ENCODE peak calls at places on chromosome 16, in six cellular contexts. I, A, H, T, R and F are unnamed samples. For H3K9me3 and H3K4me1, the result is how much of the 10 kb centered on the place peaks cover.

GRCh38 chr16:30980068-30980371 is 5.0 kb upstream of the HSD3B7 start:
- DNase-seq in I (no peak), A (no peak), H (no peak), T (no peak), R (no peak), F (no peak)

GRCh38 chr16:15874745-15875314 is 13.6 kb downstream of the CEP20 start:
- DNase-seq in I (no peak), A (peak), H (no peak), T (peak), R (peak), F (peak)

GRCh38 chr16:86680137-86680536 is 101.8 kb downstream of the FOXL1 start:
- DNase-seq in I (no peak), A (no peak), H (no peak), T (no peak), R (no peak), F (no peak)

GRCh38 chr16:28543072-28543471 is 4.3 kb upstream of the NUPR1 start:
- DNase-seq in I (peak), A (no peak), H (peak), T (no peak), R (no peak), F (no peak)

GRCh38 chr16:89324056-89325010 is 106.8 kb downstream of the ZNF778 start:
- DNase-seq in I (peak), A (no peak), H (peak), T (no peak), R (no peak), F (peak)

GRCh38 chr16:83992624-83993023 is 24.6 kb downstream of the NECAB2 start:
- DNase-seq in I (no peak), A (no peak), H (no peak), T (no peak), R (no peak), F (no peak)

GRCh38 chr16:77660311-77660710 is 62.0 kb upstream of the NUDT7 start:
- DNase-seq in I (no peak), A (peak), H (no peak), T (no peak), R (no peak), F (no peak)

GRCh38 chr16:85471469-85472431 is 141.4 kb upstream of the GSE1 start:
- DNase-seq in I (no peak), A (no peak), H (peak), T (peak), R (no peak), F (no peak)

GRCh38 chr16:89491238-89491869 is 993 bp upstream of the ANKRD11 start:
- DNase-seq in I (no peak), A (no peak), H (no peak), T (no peak), R (no peak), F (no peak)

GRCh38 chr16:87789437-87790277 is 23.9 kb upstream of the KLHDC4 start:
- DNase-seq in I (no peak), A (no peak), H (no peak), T (no peak), R (no peak), F (peak)

GRCh38 chr16:84378567-84378966 is 10.2 kb downstream of the ATP2C2 start:
- DNase-seq in I (peak), A (no peak), H (no peak), T (no peak), R (no peak), F (no peak)

GRCh38 chr16:29943846-29944669 is 17.8 kb upstream of the TMEM219 start:
- DNase-seq in I (peak), A (peak), H (no peak), T (no peak), R (no peak), F (no peak)

GRCh38 chr16:82631701-82632685 is 5.2 kb downstream of the CDH13 start:
- DNase-seq in I (no peak), A (peak), H (no peak), T (no peak), R (no peak), F (no peak)

GRCh38 chr16:13436641-13437423 is 483.1 kb upstream of the ERCC4 start:
- DNase-seq in I (no peak), A (no peak), H (no peak), T (no peak), R (no peak), F (no peak)

GRCh38 chr16:22771551-22771950 is 42.4 kb upstream of the HS3ST2 start:
- DNase-seq in I (no peak), A (no peak), H (no peak), T (no peak), R (no peak), F (no peak)

GRCh38 chr16:12191102-12191501 is 214.6 kb downstream of the SNX29 start:
- DNase-seq in I (no peak), A (no peak), H (no peak), T (no peak), R (no peak), F (no peak)

GRCh38 chr16:69253796-69254426 is 57.2 kb upstream of the VPS4A start:
- DNase-seq in I (no peak), A (no peak), H (no peak), T (no peak), R (no peak), F (no peak)

GRCh38 chr16:85474808-85475207 is 138.3 kb upstream of the GSE1 start:
- DNase-seq in I (no peak), A (no peak), H (no peak), T (no peak), R (no peak), F (no peak)

GRCh38 chr16:64090327-64090726 is 1031.5 kb downstream of the CDH11 start:
- DNase-seq in I (no peak), A (no peak), H (no peak), T (no peak), R (no peak), F (no peak)

GRCh38 chr16:71537643-71538042 is 11.4 kb downstream of the CHST4 start:
- DNase-seq in I (peak), A (peak), H (no peak), T (no peak), R (no peak), F (no peak)

GRCh38 chr16:72443809-72444208 is 271.9 kb upstream of the PMFBP1 start:
- DNase-seq in I (no peak), A (no peak), H (no peak), T (no peak), R (no peak), F (no peak)

GRCh38 chr16:13036600-13036999 is 135.2 kb downstream of the SHISA9 start:
- DNase-seq in I (no peak), A (peak), H (no peak), T (peak), R (no peak), F (peak)

GRCh38 chr16:12535535-12536411 is 267.9 kb downstream of the CPPED1 start:
- DNase-seq in I (no peak), A (peak), H (no peak), T (no peak), R (no peak), F (no peak)

GRCh38 chr16:89779231-89779912 is 37.1 kb downstream of the FANCA start:
- DNase-seq in I (no peak), A (no peak), H (no peak), T (no peak), R (no peak), F (no peak)

GRCh38 chr16:53415504-53415903 is 18.8 kb upstream of the RBL2 start:
- DNase-seq in I (no peak), A (peak), H (no peak), T (no peak), R (no peak), F (no peak)

GRCh38 chr16:35692824-35693223 is 2233.4 kb downstream of the TP53TG3F start:
- DNase-seq in I (no peak), A (no peak), H (no peak), T (no peak), R (no peak), F (no peak)

GRCh38 chr16:85028638-85029412 is 1.2 kb downstream of the KIAA0513 start:
- DNase-seq in I (peak), A (no peak), H (no peak), T (no peak), R (no peak), F (peak)

GRCh38 chr16:85199880-85200279 is 87.6 kb upstream of the CIBAR2 start:
- DNase-seq in I (no peak), A (no peak), H (no peak), T (no peak), R (no peak), F (no peak)

GRCh38 chr16:29940656-29941055 is 14.6 kb upstream of the KCTD13 start:
- DNase-seq in I (no peak), A (no peak), H (no peak), T (no peak), R (no peak), F (no peak)

GRCh38 chr16:10170016-10170415 is 12.2 kb downstream of the GRIN2A start:
- DNase-seq in I (no peak), A (no peak), H (no peak), T (no peak), R (no peak), F (no peak)

GRCh38 chr16:54366005-54366634 is 79.5 kb upstream of the IRX3 start:
- DNase-seq in I (no peak), A (no peak), H (no peak), T (no peak), R (no peak), F (no peak)

GRCh38 chr16:89502319-89502843 is 5.8 kb upstream of the SPG7 start:
- DNase-seq in I (peak), A (no peak), H (peak), T (no peak), R (no peak), F (peak)

GRCh38 chr16:50251375-50252081 is 14.8 kb upstream of the ADCY7 start:
- DNase-seq in I (peak), A (no peak), H (no peak), T (no peak), R (no peak), F (no peak)

GRCh38 chr16:58045096-58045495 is 19.5 kb downstream of the MMP15 start:
- DNase-seq in I (peak), A (peak), H (no peak), T (no peak), R (no peak), F (no peak)

DNA sequence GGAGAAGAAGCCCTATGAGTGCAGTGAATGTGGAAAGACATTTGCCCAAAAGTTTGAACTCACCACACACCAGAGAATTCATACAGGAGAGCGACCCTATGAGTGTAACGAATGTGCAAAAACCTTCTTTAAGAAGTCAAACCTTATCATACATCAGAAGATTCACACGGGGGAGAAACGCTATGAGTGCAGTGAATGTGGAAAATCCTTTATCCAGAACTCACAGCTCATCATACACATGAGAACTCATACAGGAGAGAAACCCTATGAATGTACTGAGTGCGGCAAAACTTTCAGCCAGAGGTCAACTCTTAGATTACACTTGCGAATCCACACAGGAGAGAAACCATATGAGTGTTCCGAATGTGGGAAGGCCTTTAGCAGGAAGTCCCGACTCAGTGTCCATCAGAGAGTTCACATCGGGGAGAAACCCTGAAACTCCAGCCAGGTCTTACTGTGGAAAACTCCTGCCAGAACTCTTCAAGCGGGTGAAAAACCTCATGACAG is 21.6 kb downstream of the ZFP1 start:
- DNase-seq in I (no peak), A (no peak), H (no peak), T (no peak), R (no peak), F (no peak)
- H3K9me3 ChIP-seq in I (under half), A (half or more), H (half or more), T (under half), R (under half), F (under half)

GRCh38 chr16:81498351-81498750 is 53.7 kb downstream of the CMIP start:
- DNase-seq in I (no peak), A (no peak), H (no peak), T (no peak), R (no peak), F (no peak)
- H3K4me1 ChIP-seq in I (under half), A (under half), H (half or more), T (under half), R (under half), F (under half)

GRCh38 chr16:73912850-73913249 is 383.8 kb upstream of the PSMD7 start:
- DNase-seq in I (no peak), A (no peak), H (no peak), T (no peak), R (no peak), F (no peak)
- H3K27ac ChIP-seq in I (no peak), A (no peak), H (no peak), T (no peak), R (no peak), F (no peak)

DNA sequence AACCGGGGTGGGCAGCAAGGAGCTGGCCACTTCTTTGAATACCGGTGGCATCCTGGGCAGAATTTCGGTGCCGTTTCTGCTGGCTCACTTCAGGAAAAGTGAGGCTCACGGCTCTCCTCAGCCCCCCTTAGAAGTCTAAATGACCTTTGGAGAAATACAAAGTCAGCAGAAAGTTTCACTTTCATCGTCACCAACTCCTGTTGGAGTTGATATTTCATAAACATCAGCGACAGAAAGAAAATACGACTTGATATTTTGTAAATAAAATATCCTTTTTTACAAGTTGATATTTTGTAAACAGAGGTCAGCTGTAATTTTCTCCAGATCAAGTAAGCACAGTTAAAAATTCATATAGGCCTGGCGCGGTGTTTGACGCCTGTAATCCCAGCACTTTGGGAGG is 781 bp downstream of the ZNF75A start:
- DNase-seq in I (no peak), A (no peak), H (no peak), T (no peak), R (no peak), F (no peak)
- H3K9me3 ChIP-seq in I (under half), A (under half), H (half or more), T (under half), R (under half), F (under half)

GRCh38 chr16:4317471-4318170 is 1.8 kb downstream of the GLIS2 start:
- DNase-seq in I (no peak), A (no peak), H (no peak), T (no peak), R (no peak), F (no peak)
- H3K4me1 ChIP-seq in I (under half), A (under half), H (half or more), T (half or more), R (under half), F (under half)

DNA sequence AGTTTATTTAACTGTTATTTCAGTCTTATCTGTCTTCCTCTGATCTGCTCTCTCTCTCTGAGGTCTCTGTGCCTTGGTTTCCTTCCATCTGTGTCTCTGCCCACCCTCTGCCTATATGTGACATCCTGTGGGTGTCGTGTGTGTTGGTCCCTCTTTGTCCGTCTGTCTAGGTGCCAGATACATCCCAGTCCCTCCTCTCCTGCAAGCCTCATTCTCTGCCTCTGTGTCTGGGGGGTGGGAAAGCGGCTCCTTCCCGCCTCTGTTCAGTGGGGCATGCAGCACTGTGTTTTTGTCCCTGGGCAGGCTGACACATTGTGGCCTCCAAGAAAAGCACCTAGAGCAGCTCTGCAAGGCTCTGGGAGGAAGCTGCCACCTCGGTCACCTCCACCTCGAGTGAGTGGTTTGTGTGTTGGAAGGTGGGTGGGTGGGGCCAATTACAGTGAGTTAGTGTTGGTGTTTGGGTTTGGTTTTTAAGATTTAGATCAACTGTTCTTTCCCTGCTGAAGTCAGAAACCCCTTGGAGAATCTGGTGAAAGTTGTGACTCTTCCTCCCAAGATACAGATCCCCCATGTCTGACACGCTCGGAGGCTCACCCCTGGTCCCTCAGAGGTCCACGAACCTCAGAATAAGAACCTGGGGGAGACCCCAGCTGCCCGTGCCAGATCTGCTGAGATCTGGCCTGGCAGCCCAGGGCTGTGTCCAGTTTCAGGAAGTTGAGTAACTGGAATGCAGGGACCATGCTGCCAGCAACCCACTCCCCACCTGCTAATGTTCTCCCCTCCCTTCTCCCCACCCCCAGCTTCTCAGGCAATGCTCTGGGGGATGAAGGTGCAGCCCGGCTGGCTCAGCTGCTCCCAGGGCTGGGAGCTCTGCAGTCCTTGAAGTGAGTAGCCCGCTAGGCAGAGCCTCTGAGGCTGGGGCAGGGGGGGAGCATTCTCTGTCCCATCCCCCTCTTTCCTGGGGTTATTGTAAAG is 50.9 kb upstream of the CPNE2 start:
- DNase-seq in I (no peak), A (no peak), H (no peak), T (no peak), R (no peak), F (no peak)
- H3K27ac ChIP-seq in I (peak), A (no peak), H (peak), T (no peak), R (no peak), F (no peak)

GRCh38 chr16:81149614-81150013 is 53.4 kb upstream of the GCSH start:
- DNase-seq in I (no peak), A (no peak), H (no peak), T (no peak), R (no peak), F (no peak)
- H3K9me3 ChIP-seq in I (under half), A (under half), H (under half), T (under half), R (under half), F (under half)

GRCh38 chr16:70437582-70438324 is 1.1 kb downstream of the ST3GAL2 start:
- DNase-seq in I (no peak), A (no peak), H (no peak), T (no peak), R (no peak), F (no peak)
- H3K4me1 ChIP-seq in I (under half), A (under half), H (under half), T (under half), R (under half), F (under half)